ENCODE peak calls at places on chromosome 14, in eight cellular contexts. One of them, this sample, is unnamed.

GRCh38 chr14:99275222-99275584 is 3.2 kb upstream of the BCL11B start:
- DNase-seq in DMS153: no peak
- DNase-seq in Right ventricle myocardium inferior: no peak
- DNase-seq in psoas muscle: no peak
- DNase-seq in NCI-H1105 treated with DMSO at 0.1 percent for 48 hours: no peak
- DNase-seq in activated CD4-positive, alpha-beta T cell treated with anti-CD3 and anti-CD28 coated beads for 48 hours: no peak
- DNase-seq in activated naive CD8-positive, alpha-beta T cell treated with anti-CD3 and anti-CD28 coated beads, Interleukin-2, amount 10 ng/mL, durations not matched to agents 7 days and 5 days: no peak
- DNase-seq in foreskin fibroblast: no peak
- DNase-seq in this sample: no peak

GRCh38 chr14:75906680-75907280 is 75.0 kb downstream of the TGFB3 start:
- DNase-seq in DMS153: no peak
- DNase-seq in Right ventricle myocardium inferior: no peak
- DNase-seq in psoas muscle: peak
- DNase-seq in NCI-H1105 treated with DMSO at 0.1 percent for 48 hours: peak
- DNase-seq in activated CD4-positive, alpha-beta T cell treated with anti-CD3 and anti-CD28 coated beads for 48 hours: peak
- DNase-seq in activated naive CD8-positive, alpha-beta T cell treated with anti-CD3 and anti-CD28 coated beads, Interleukin-2, amount 10 ng/mL, durations not matched to agents 7 days and 5 days: peak
- DNase-seq in foreskin fibroblast: peak
- DNase-seq in this sample: no peak

GRCh38 chr14:61188936-61189808 is 92.0 kb downstream of the TMEM30B start:
- DNase-seq in DMS153: no peak
- DNase-seq in Right ventricle myocardium inferior: peak
- DNase-seq in psoas muscle: peak
- DNase-seq in NCI-H1105 treated with DMSO at 0.1 percent for 48 hours: no peak
- DNase-seq in activated CD4-positive, alpha-beta T cell treated with anti-CD3 and anti-CD28 coated beads for 48 hours: peak
- DNase-seq in activated naive CD8-positive, alpha-beta T cell treated with anti-CD3 and anti-CD28 coated beads, Interleukin-2, amount 10 ng/mL, durations not matched to agents 7 days and 5 days: peak
- DNase-seq in foreskin fibroblast: peak
- DNase-seq in this sample: peak

GRCh38 chr14:76996563-76997146 is 31.9 kb downstream of the IRF2BPL start:
- DNase-seq in DMS153: no peak
- DNase-seq in Right ventricle myocardium inferior: no peak
- DNase-seq in psoas muscle: no peak
- DNase-seq in NCI-H1105 treated with DMSO at 0.1 percent for 48 hours: no peak
- DNase-seq in activated CD4-positive, alpha-beta T cell treated with anti-CD3 and anti-CD28 coated beads for 48 hours: no peak
- DNase-seq in activated naive CD8-positive, alpha-beta T cell treated with anti-CD3 and anti-CD28 coated beads, Interleukin-2, amount 10 ng/mL, durations not matched to agents 7 days and 5 days: no peak
- DNase-seq in foreskin fibroblast: no peak
- DNase-seq in this sample: no peak

GRCh38 chr14:59371762-59372161 is 93.4 kb downstream of the GPR135 start:
- DNase-seq in DMS153: no peak
- DNase-seq in Right ventricle myocardium inferior: no peak
- DNase-seq in psoas muscle: no peak
- DNase-seq in NCI-H1105 treated with DMSO at 0.1 percent for 48 hours: no peak
- DNase-seq in activated CD4-positive, alpha-beta T cell treated with anti-CD3 and anti-CD28 coated beads for 48 hours: no peak
- DNase-seq in activated naive CD8-positive, alpha-beta T cell treated with anti-CD3 and anti-CD28 coated beads, Interleukin-2, amount 10 ng/mL, durations not matched to agents 7 days and 5 days: no peak
- DNase-seq in foreskin fibroblast: no peak
- DNase-seq in this sample: no peak

GRCh38 chr14:20530771-20531571 is 25.6 kb downstream of the RNASE10 start:
- DNase-seq in DMS153: peak
- DNase-seq in Right ventricle myocardium inferior: peak
- DNase-seq in psoas muscle: peak
- DNase-seq in NCI-H1105 treated with DMSO at 0.1 percent for 48 hours: peak
- DNase-seq in activated CD4-positive, alpha-beta T cell treated with anti-CD3 and anti-CD28 coated beads for 48 hours: peak
- DNase-seq in activated naive CD8-positive, alpha-beta T cell treated with anti-CD3 and anti-CD28 coated beads, Interleukin-2, amount 10 ng/mL, durations not matched to agents 7 days and 5 days: peak
- DNase-seq in foreskin fibroblast: peak
- DNase-seq in this sample: peak

GRCh38 chr14:102733326-102733725 is 43.9 kb upstream of the TRAF3 start:
- DNase-seq in DMS153: no peak
- DNase-seq in Right ventricle myocardium inferior: no peak
- DNase-seq in psoas muscle: no peak
- DNase-seq in NCI-H1105 treated with DMSO at 0.1 percent for 48 hours: no peak
- DNase-seq in activated CD4-positive, alpha-beta T cell treated with anti-CD3 and anti-CD28 coated beads for 48 hours: no peak
- DNase-seq in activated naive CD8-positive, alpha-beta T cell treated with anti-CD3 and anti-CD28 coated beads, Interleukin-2, amount 10 ng/mL, durations not matched to agents 7 days and 5 days: no peak
- DNase-seq in foreskin fibroblast: no peak
- DNase-seq in this sample: no peak

GRCh38 chr14:105937253-105938054 is 411.1 kb downstream of the TMEM121 start:
- DNase-seq in DMS153: no peak
- DNase-seq in Right ventricle myocardium inferior: no peak
- DNase-seq in psoas muscle: no peak
- DNase-seq in NCI-H1105 treated with DMSO at 0.1 percent for 48 hours: no peak
- DNase-seq in activated CD4-positive, alpha-beta T cell treated with anti-CD3 and anti-CD28 coated beads for 48 hours: no peak
- DNase-seq in activated naive CD8-positive, alpha-beta T cell treated with anti-CD3 and anti-CD28 coated beads, Interleukin-2, amount 10 ng/mL, durations not matched to agents 7 days and 5 days: no peak
- DNase-seq in foreskin fibroblast: no peak
- DNase-seq in this sample: no peak

GRCh38 chr14:67738740-67739504 is 37.2 kb downstream of the RDH12 start:
- DNase-seq in DMS153: no peak
- DNase-seq in Right ventricle myocardium inferior: no peak
- DNase-seq in psoas muscle: peak
- DNase-seq in NCI-H1105 treated with DMSO at 0.1 percent for 48 hours: no peak
- DNase-seq in activated CD4-positive, alpha-beta T cell treated with anti-CD3 and anti-CD28 coated beads for 48 hours: peak
- DNase-seq in activated naive CD8-positive, alpha-beta T cell treated with anti-CD3 and anti-CD28 coated beads, Interleukin-2, amount 10 ng/mL, durations not matched to agents 7 days and 5 days: no peak
- DNase-seq in foreskin fibroblast: peak
- DNase-seq in this sample: peak

GRCh38 chr14:99951085-99951484 is 114.1 kb upstream of the EVL start:
- DNase-seq in DMS153: no peak
- DNase-seq in Right ventricle myocardium inferior: no peak
- DNase-seq in psoas muscle: no peak
- DNase-seq in NCI-H1105 treated with DMSO at 0.1 percent for 48 hours: no peak
- DNase-seq in activated CD4-positive, alpha-beta T cell treated with anti-CD3 and anti-CD28 coated beads for 48 hours: no peak
- DNase-seq in activated naive CD8-positive, alpha-beta T cell treated with anti-CD3 and anti-CD28 coated beads, Interleukin-2, amount 10 ng/mL, durations not matched to agents 7 days and 5 days: no peak
- DNase-seq in foreskin fibroblast: no peak
- DNase-seq in this sample: no peak

GRCh38 chr14:87014854-87015253 is 978.1 kb downstream of the GALC start:
- DNase-seq in DMS153: no peak
- DNase-seq in Right ventricle myocardium inferior: no peak
- DNase-seq in psoas muscle: no peak
- DNase-seq in NCI-H1105 treated with DMSO at 0.1 percent for 48 hours: peak
- DNase-seq in activated CD4-positive, alpha-beta T cell treated with anti-CD3 and anti-CD28 coated beads for 48 hours: no peak
- DNase-seq in activated naive CD8-positive, alpha-beta T cell treated with anti-CD3 and anti-CD28 coated beads, Interleukin-2, amount 10 ng/mL, durations not matched to agents 7 days and 5 days: no peak
- DNase-seq in foreskin fibroblast: no peak
- DNase-seq in this sample: no peak